ENCODE peak calls at places on chromosomes 2 and 18, in five cellular contexts. E, B, Q, I and R are unnamed samples.

GRCh38 chr2:127007652-127008051 is 99.3 kb downstream of the BIN1 start:
- DNase-seq in I (no peak), Q (no peak), E (no peak), B (peak), R (no peak)

GRCh38 chr2:60796573-60797509 is 40.8 kb downstream of the PAPOLG start:
- DNase-seq in I (peak), Q (no peak), E (no peak), B (no peak), R (no peak)

GRCh38 chr2:66962625-66963207 is 434.4 kb upstream of the ETAA1 start:
- DNase-seq in I (no peak), E (no peak), B (peak), Q (no peak), R (peak)

GRCh38 chr2:227016894-227017293 is 147.1 kb downstream of the COL4A4 start:
- DNase-seq in E (no peak), I (no peak), B (no peak), Q (no peak), R (no peak)

GRCh38 chr2:10331702-10332401 is 29.1 kb downstream of the HPCAL1 start:
- DNase-seq in I (peak), Q (peak), E (peak), B (no peak), R (no peak)

GRCh38 chr2:37566517-37566961 is 104.9 kb downstream of the CDC42EP3 start:
- DNase-seq in B (peak), Q (no peak), I (no peak), E (no peak), R (no peak)

GRCh38 chr18:11119550-11119949 is 29.8 kb downstream of the PIEZO2 start:
- DNase-seq in Q (no peak), E (no peak), I (no peak), B (peak), R (no peak)

GRCh38 chr2:88429929-88430328 is 22.6 kb downstream of the FOXI3 start:
- DNase-seq in I (no peak), Q (no peak), E (no peak), B (no peak), R (no peak)

GRCh38 chr2:212177724-212178123 is 360.9 kb downstream of the ERBB4 start:
- DNase-seq in Q (no peak), E (no peak), B (no peak), I (peak), R (no peak)

GRCh38 chr2:132009874-132010521 is 151.8 kb downstream of the ANKRD30BL start:
- DNase-seq in I (no peak), B (no peak), Q (no peak), E (no peak), R (no peak)

GRCh38 chr2:59389240-59389639 is 1148.1 kb upstream of the FANCL start:
- DNase-seq in I (no peak), E (no peak), B (no peak), Q (no peak), R (no peak)

GRCh38 chr2:162710282-162710891 is 128.2 kb downstream of the KCNH7 start:
- DNase-seq in B (no peak), Q (no peak), I (no peak), E (no peak), R (no peak)

GRCh38 chr2:113896791-113897190 is 6.9 kb downstream of the ACTR3 start:
- DNase-seq in Q (no peak), I (no peak), E (no peak), B (peak), R (no peak)

GRCh38 chr2:229130522-229130921 is 140.6 kb downstream of the PID1 start:
- DNase-seq in E (no peak), Q (no peak), B (peak), I (no peak), R (no peak)

GRCh38 chr18:32470136-32470712 is 458 bp downstream of the GAREM1 start:
- DNase-seq in B (peak), I (peak), Q (peak), E (no peak), R (peak)

GRCh38 chr2:69020496-69020895 is 7.5 kb downstream of the ANTXR1 start:
- DNase-seq in B (no peak), I (no peak), Q (no peak), E (no peak), R (no peak)

GRCh38 chr2:202019689-202020450 is 13.8 kb upstream of the FZD7 start:
- DNase-seq in B (peak), E (no peak), I (no peak), Q (no peak), R (no peak)

GRCh38 chr2:16660039-16660619 is 5.5 kb downstream of the CYRIA start:
- DNase-seq in I (no peak), Q (no peak), B (no peak), E (no peak), R (no peak)

GRCh38 chr2:11582526-11583202 is 48.8 kb downstream of the GREB1 start:
- DNase-seq in Q (peak), B (peak), E (no peak), I (peak), R (no peak)

GRCh38 chr2:170815746-170816498 is 765 bp upstream of the GAD1 start:
- DNase-seq in E (no peak), Q (peak), B (peak), I (peak), R (no peak)

GRCh38 chr2:47119001-47119400 is 36.1 kb downstream of the STPG4 start:
- DNase-seq in B (peak), Q (no peak), I (no peak), E (no peak), R (no peak)

DNA sequence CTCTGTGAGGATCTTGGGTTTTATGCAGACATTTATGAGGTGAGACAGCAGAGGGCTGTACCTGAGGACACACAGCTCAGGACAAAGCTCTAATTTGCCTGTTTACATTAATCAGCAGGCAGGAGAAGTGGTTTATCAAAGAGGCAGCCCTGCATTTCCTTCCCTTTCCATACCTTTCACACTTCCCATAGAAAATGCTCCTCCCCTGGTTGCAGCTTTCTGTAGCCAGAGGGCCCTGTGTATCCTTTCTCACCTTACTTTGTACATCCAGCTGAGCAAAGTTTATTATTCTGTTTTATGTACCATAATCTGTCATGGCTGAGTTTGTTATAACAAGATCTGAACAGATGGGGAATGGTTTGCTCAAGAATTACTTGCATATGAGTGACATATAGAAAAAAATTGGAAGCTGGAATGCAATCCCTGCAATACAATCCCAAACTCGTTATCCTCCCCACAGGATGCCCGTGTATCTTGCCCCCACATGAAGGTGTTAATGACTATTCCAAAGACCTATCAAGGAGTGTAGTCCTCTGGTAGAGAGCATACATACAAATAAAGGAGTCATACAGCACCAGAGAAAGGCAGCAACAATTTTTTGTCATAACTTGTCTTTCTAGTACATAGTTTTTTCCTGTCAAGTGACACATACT is 1025.8 kb upstream of the KLHL29 start:
- DNase-seq in B (no peak), Q (no peak), I (no peak), E (no peak), R (no peak)
- TF ChIP-seq CTCF in B (no peak), Q (no peak), I (no peak), E (no peak), R (no peak)

GRCh38 chr18:47032945-47033344 is 2.5 kb downstream of the ELOA2 start:
- DNase-seq in B (no peak), E (no peak), I (no peak), Q (no peak), R (no peak)

GRCh38 chr18:47035156-47035671 is at the start of gene ELOA2:
- DNase-seq in Q (no peak), I (no peak), B (no peak), E (no peak), R (no peak)

GRCh38 chr18:47036927-47037605 is 1.6 kb upstream of the ELOA2 start:
- DNase-seq in I (no peak), B (no peak), Q (no peak), E (no peak), R (no peak)

GRCh38 chr18:47040982-47041381 is 5.6 kb upstream of the ELOA2 start:
- DNase-seq in I (no peak), Q (no peak), E (no peak), B (no peak), R (no peak)

DNA sequence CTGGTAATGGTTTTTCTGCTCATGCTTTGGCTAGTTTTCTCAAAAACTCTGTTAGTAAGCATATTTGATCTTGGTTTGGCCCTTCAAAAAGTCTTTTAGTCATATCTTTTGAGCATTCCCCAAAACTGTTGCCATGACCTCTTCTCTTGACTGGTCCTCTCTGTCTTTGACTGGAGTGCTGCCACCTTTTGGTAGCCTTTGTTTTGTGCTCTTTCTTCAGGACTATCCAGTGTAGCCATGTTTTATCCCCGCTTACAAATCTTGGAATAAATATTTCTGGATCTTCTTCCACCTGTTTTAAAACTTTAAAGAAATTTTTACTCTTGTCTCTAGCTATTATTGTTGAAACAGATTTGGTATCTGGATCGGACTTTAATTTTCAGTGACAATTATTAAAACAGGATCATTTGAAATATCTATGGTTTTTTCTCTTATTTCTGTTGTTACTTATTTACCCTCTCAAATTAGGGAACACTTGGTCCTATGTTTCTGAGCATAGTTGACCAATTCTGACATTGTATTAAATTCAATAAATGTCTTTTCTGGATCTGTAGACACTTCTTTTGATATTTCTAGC is 965 bp upstream of the ELOA2 start:
- DNase-seq in Q (no peak), I (peak), B (peak), E (no peak), R (no peak)
- TF ChIP-seq CTCF in Q (peak), I (peak), B (peak), E (peak), R (peak)

DNA sequence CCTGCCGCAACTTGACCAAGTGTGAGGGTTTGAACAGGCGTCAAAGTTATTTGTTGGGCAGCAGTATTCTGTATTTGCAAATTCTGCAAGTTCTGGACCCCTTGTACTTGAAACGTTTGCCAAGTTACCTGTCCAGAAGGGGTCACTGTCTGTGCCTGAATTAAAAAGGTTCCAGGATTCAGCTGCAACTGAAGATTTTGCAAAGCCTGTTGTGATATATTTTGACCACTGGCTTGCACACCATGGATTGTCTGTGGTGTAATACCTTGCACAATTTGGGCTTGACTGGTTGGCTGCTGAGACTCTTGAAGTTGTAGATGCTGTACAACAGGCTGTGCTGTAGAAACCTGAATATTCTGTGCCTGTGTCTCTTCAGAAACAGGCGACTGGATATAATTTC is 10.2 kb downstream of the SP3 start:
- DNase-seq in I (peak), B (no peak), Q (no peak), E (no peak), R (no peak)
- TF ChIP-seq CTCF in I (no peak), B (no peak), Q (peak), E (no peak), R (no peak)

GRCh38 chr2:903223-903900 is 47.3 kb upstream of the SNTG2 start:
- DNase-seq in I (peak), E (no peak), Q (no peak), B (no peak), R (no peak)

GRCh38 chr2:897091-897490 is 53.6 kb upstream of the SNTG2 start:
- DNase-seq in E (no peak), I (no peak), B (no peak), Q (no peak), R (no peak)

GRCh38 chr2:893311-893710 is 57.3 kb upstream of the SNTG2 start:
- DNase-seq in I (peak), Q (no peak), B (no peak), E (no peak), R (no peak)

GRCh38 chr2:902584-902983 is 48.1 kb upstream of the SNTG2 start:
- DNase-seq in Q (no peak), B (no peak), I (no peak), E (no peak), R (no peak)

GRCh38 chr2:898319-898718 is 52.3 kb upstream of the SNTG2 start:
- DNase-seq in E (no peak), Q (no peak), B (no peak), I (peak), R (no peak)
- TF ChIP-seq CTCF in E (no peak), Q (peak), B (no peak), I (peak), R (peak)

GRCh38 chr2:197307236-197307932 is 3.2 kb downstream of the ANKRD44 start:
- DNase-seq in E (no peak), I (peak), Q (no peak), B (no peak), R (no peak)
- TF ChIP-seq CTCF in E (no peak), I (no peak), Q (peak), B (peak), R (peak)